ENCODE peak calls at places on chromosomes 5 and 9, in five cellular contexts. G is CMK; E is tibial artery; I is Right ventricle myocardium superior; X is CD8-positive, alpha-beta T cell. N is an unnamed sample.

GRCh38 chr9:123927625-123928308 is 2.2 kb downstream of the DENND1A start:
- DNase-seq in G (no peak), I (no peak), X (no peak), E (no peak), N (no peak)

GRCh38 chr5:44388504-44389409 is 463 bp downstream of the FGF10 start:
- DNase-seq in G (no peak), X (no peak), E (no peak), I (peak), N (no peak)

GRCh38 chr9:131046581-131047202 is 37.7 kb downstream of the LAMC3 start:
- DNase-seq in G (no peak), I (peak), X (peak), E (peak), N (peak)

GRCh38 chr5:88144219-88145040 is 124.2 kb downstream of the TMEM161B start:
- DNase-seq in E (no peak), G (no peak), I (no peak), X (no peak), N (no peak)

GRCh38 chr5:57804007-57804444 is 321.4 kb upstream of the ACTBL2 start:
- DNase-seq in E (no peak), X (no peak), I (no peak), G (no peak), N (no peak)

GRCh38 chr9:18947772-18948391 is 85.1 kb downstream of the SAXO1 start:
- DNase-seq in I (no peak), G (no peak), X (no peak), E (peak), N (no peak)

GRCh38 chr5:3058930-3059329 is 307.5 kb upstream of the IRX2 start:
- DNase-seq in G (no peak), E (no peak), I (no peak), X (no peak), N (no peak)

GRCh38 chr9:98943682-98944129 is at the start of gene COL15A1:
- DNase-seq in G (no peak), I (no peak), X (no peak), E (no peak), N (no peak)

GRCh38 chr9:130215341-130216119 is 43.3 kb downstream of the NCS1 start:
- DNase-seq in X (no peak), I (no peak), E (no peak), G (peak), N (no peak)

GRCh38 chr5:353599-354580 is 32.4 kb downstream of the AHRR start:
- DNase-seq in E (no peak), I (no peak), X (no peak), G (no peak), N (no peak)

GRCh38 chr5:154038241-154038603 is 488 bp downstream of the FAM114A2 start:
- DNase-seq in I (no peak), G (no peak), E (no peak), X (no peak), N (no peak)